ENCODE peak calls at places on chromosomes 7 and 10, in eight cellular contexts. B is OCI-LY7; A is cardiac septum; T is left ventricle myocardium inferior; V is stimulated activated naive B cell treated with anti-CD40 and anti-IgM and Interleukin-4, amounts not matched to agents 10 μg/mL and 1 μg/mL and 100 μg/mL, for 72 hours; P is stimulated activated CD4-positive, alpha-beta T cell treated with anti-CD3 and anti-CD28 coated beads, Interleukin-12 subunit alpha, Interleukin-12 subunit beta, amount 100 ng/mL, for 48 hours; G is mesothelial cell of epicardium; L is GM12892. Q is an unnamed sample.
A peak's percentile ranks its signal among the peaks of the same experiment; 100 is the strongest.

GRCh38 chr7:150942591-150943452 is 35.3 kb downstream of the KCNH2 start:
- DNase-seq in V (no peak), L (no peak), B (no peak), T (no peak), G (no peak), A (peak; percentile 71), P (no peak), Q (no peak)

GRCh38 chr7:26787696-26788095 is 76.7 kb downstream of the SKAP2 start:
- DNase-seq in B (no peak), A (no peak), P (no peak), G (no peak), T (no peak), L (no peak), V (no peak), Q (no peak)

GRCh38 chr7:79854621-79855020 is 280.0 kb upstream of the GNAI1 start:
- DNase-seq in L (no peak), P (no peak), G (no peak), B (no peak), T (no peak), A (no peak), V (no peak), Q (no peak)

GRCh38 chr7:43703573-43703972 is 25.8 kb downstream of the COA1 start:
- DNase-seq in G (no peak), T (no peak), L (no peak), B (no peak), V (no peak), P (no peak), A (no peak), Q (no peak)

GRCh38 chr7:5687936-5688673 is 93.4 kb downstream of the RNF216 start:
- DNase-seq in P (no peak), L (no peak), T (no peak), B (no peak), A (no peak), V (no peak), G (no peak), Q (no peak)

GRCh38 chr7:64799-65430 is 127.5 kb upstream of the FAM20C start:
- DNase-seq in G (no peak), T (no peak), V (no peak), L (no peak), P (no peak), A (no peak), B (no peak), Q (no peak)

GRCh38 chr7:104271948-104272347 is 56.5 kb upstream of the LHFPL3 start:
- DNase-seq in L (no peak), A (no peak), G (no peak), P (no peak), T (no peak), B (no peak), V (no peak), Q (no peak)

GRCh38 chr7:94654764-94655561 is 970 bp downstream of the SGCE start:
- DNase-seq in A (no peak), P (no peak), B (peak; percentile 7), V (no peak), T (peak; percentile 34), L (no peak), G (no peak), Q (no peak)

GRCh38 chr10:99370993-99371392 is 41.8 kb downstream of the CNNM1 start:
- DNase-seq in B (peak; percentile 7), T (no peak), A (no peak), G (no peak), L (no peak), P (no peak), V (no peak), Q (peak; percentile 8)

GRCh38 chr10:27558612-27559020 is 54.5 kb downstream of the RAB18 start:
- DNase-seq in A (no peak), P (no peak), B (peak; percentile 68), G (no peak), L (peak; percentile 11), T (peak; percentile 21), V (peak; percentile 3), Q (no peak)

GRCh38 chr10:24255907-24256306 is 47.0 kb downstream of the KIAA1217 start:
- DNase-seq in L (no peak), G (no peak), P (no peak), A (no peak), B (no peak), V (no peak), T (peak; percentile 40), Q (no peak)

GRCh38 chr10:49579621-49580020 is 30.5 kb upstream of the SLC18A3 start:
- DNase-seq in G (no peak), P (no peak), T (no peak), V (no peak), B (no peak), A (no peak), L (no peak), Q (no peak)

GRCh38 chr7:97819161-97819560 is 53.0 kb downstream of the ASNS start:
- DNase-seq in G (no peak), B (no peak), V (no peak), P (no peak), A (no peak), L (no peak), T (no peak), Q (no peak)

GRCh38 chr10:61903184-61903990 is 1.9 kb downstream of the ARID5B start:
- DNase-seq in V (peak; percentile 83), A (peak; percentile 83), P (peak; percentile 65), T (peak; percentile 48), G (no peak), L (peak; percentile 39), B (peak; percentile 77), Q (peak; percentile 12)

GRCh38 chr10:67696029-67696428 is at the start of gene CTNNA3:
- DNase-seq in G (no peak), A (no peak), T (no peak), B (no peak), V (no peak), P (no peak), L (no peak), Q (no peak)

GRCh38 chr10:113020425-113020753 is 70.3 kb downstream of the TCF7L2 start:
- DNase-seq in V (no peak), L (no peak), B (no peak), A (no peak), T (no peak), P (no peak), G (no peak), Q (no peak)

Q was measured in CMK.